ENCODE peak calls at places on chromosomes 1 and 21, in nine cellular contexts. I is H9, F is hepatocyte, B is fibroblast of lung, J is PC-9, P is osteoblast, T is IMR-90, H is SK-N-SH, S is DND-41. C is an unnamed sample.

GRCh38 chr1:167714851-167715652 is 6.7 kb upstream of the MPZL1 start:
- DNase-seq in J (peak; percentile 81), S (peak; percentile 91), T (peak; percentile 83), P (peak; percentile 89), I (peak; percentile 85), B (peak; percentile 75), F (peak; percentile 90), H (peak; percentile 70), C (peak; percentile 86)

GRCh38 chr1:14017531-14017961 is 317.6 kb downstream of the PRDM2 start:
- DNase-seq in B (no peak), S (no peak), J (no peak), F (no peak), P (no peak), H (no peak), I (no peak), T (no peak), C (no peak)

GRCh38 chr1:119367332-119368124 is 1.1 kb upstream of the HAO2 start:
- DNase-seq in J (no peak), H (peak; percentile 35), B (peak; percentile 32), S (no peak), I (no peak), P (peak; percentile 72), F (peak; percentile 53), T (peak; percentile 45), C (peak; percentile 80)

GRCh38 chr21:31198575-31198974 is 145.5 kb downstream of the TIAM1 start:
- DNase-seq in H (peak; percentile 55), J (peak; percentile 48), B (peak; percentile 41), F (peak; percentile 63), T (peak; percentile 62), P (peak; percentile 67), S (no peak), I (no peak), C (peak; percentile 74)

GRCh38 chr1:75908717-75909152 is 23.5 kb downstream of the ASB17 start:
- DNase-seq in B (peak; percentile 33), S (no peak), I (peak; percentile 52), T (peak; percentile 50), P (peak; percentile 35), F (peak; percentile 58), J (peak; percentile 38), H (peak; percentile 29), C (peak; percentile 62)

GRCh38 chr1:27292111-27292510 is 29.9 kb upstream of the TMEM222 start:
- DNase-seq in T (peak; percentile 49), P (peak; percentile 94), B (peak; percentile 40), F (peak; percentile 20), H (no peak), J (no peak), S (no peak), I (no peak), C (peak; percentile 70)

GRCh38 chr1:63368131-63368530 is 704 bp downstream of the ALG6 start:
- DNase-seq in B (no peak), H (peak; percentile 31), I (no peak), S (peak; percentile 8), F (no peak), J (no peak), T (no peak), P (peak; percentile 65), C (peak; percentile 25)

GRCh38 chr1:176919386-176920378 is 244.8 kb downstream of the ASTN1 start:
- DNase-seq in P (no peak), H (no peak), S (no peak), J (no peak), I (no peak), T (no peak), F (no peak), B (peak; percentile 5), C (no peak)

GRCh38 chr1:41473738-41474362 is 10.6 kb downstream of the EDN2 start:
- DNase-seq in H (no peak), J (no peak), T (no peak), F (no peak), P (no peak), I (no peak), S (no peak), B (no peak), C (no peak)

GRCh38 chr1:70008658-70009057 is 196.7 kb downstream of the LRRC40 start:
- DNase-seq in S (no peak), H (no peak), I (no peak), P (no peak), T (no peak), B (no peak), F (no peak), J (no peak), C (no peak)

GRCh38 chr21:44650973-44651675 is 3.3 kb downstream of the KRTAP12-4 start:
- DNase-seq in P (peak; percentile 50), T (no peak), S (no peak), F (no peak), H (no peak), J (no peak), B (no peak), I (no peak), C (no peak)

GRCh38 chr1:84862810-84863251 is 30.2 kb downstream of the LPAR3 start:
- DNase-seq in J (no peak), P (no peak), B (no peak), T (no peak), S (peak; percentile 65), F (no peak), I (no peak), H (no peak), C (no peak)

GRCh38 chr21:35925497-35925896 is 134.8 kb downstream of the SETD4 start:
- DNase-seq in J (no peak), S (peak; percentile 23), I (no peak), F (no peak), T (peak; percentile 18), H (no peak), B (peak; percentile 82), P (no peak), C (peak; percentile 43)

GRCh38 chr1:24204116-24204515 is 17.0 kb upstream of the IFNLR1 start:
- DNase-seq in S (no peak), T (no peak), H (no peak), B (no peak), J (no peak), F (no peak), I (no peak), P (no peak), C (no peak)

GRCh38 chr1:24206516-24207394 is 19.7 kb upstream of the IFNLR1 start:
- DNase-seq in T (no peak), H (no peak), F (no peak), P (no peak), B (no peak), I (no peak), S (no peak), J (no peak), C (no peak)

GRCh38 chr1:24203404-24203803 is 16.3 kb upstream of the IFNLR1 start:
- DNase-seq in J (peak; percentile 87), S (no peak), I (no peak), F (no peak), P (no peak), B (no peak), T (no peak), H (no peak), C (no peak)

GRCh38 chr1:24207709-24208108 is 20.6 kb upstream of the IFNLR1 start:
- DNase-seq in H (no peak), B (no peak), S (no peak), P (no peak), F (no peak), I (no peak), J (no peak), T (no peak), C (no peak)

DNA sequence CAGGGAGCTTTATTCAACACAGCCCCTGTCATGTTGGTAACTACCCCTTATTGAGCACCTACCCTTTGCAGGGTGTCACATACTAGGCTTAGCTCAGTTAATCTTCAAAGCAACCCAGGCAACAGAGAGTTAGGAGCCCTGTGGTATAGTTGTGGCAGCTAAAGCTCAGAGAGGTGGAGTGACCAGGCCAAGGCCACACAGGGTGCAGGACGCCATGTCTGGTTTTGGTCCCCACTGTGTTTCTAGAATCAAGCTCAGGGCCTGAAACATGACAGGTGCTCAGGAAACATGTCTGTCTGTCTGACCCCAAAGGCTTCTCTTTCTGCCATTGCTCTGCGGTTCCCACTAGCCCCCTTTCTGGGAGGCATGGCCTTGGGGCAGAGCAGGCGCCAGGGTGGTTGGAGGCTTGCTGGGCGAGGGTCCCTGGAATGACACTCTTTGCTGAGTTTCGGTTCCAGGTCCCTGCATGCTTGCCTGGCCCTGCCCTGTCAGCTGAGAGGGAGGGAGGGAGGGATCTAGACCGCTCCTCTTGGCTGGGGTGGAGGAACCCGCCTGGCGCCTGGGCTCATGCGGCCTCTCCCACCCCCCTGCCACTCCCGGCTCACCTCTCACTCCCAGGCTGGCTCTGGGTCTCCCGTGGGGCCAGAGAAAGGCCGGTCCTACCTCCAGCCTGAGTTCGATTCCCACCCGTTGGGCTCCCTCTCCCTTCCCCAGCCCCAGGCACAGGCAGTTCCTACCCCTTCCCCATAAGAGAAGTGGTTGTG is 18.8 kb upstream of the IFNLR1 start:
- DNase-seq in B (no peak), S (no peak), P (no peak), H (no peak), I (no peak), J (no peak), T (no peak), F (no peak), C (no peak)
- H2AFZ ChIP-seq in B (no peak overlapping the region), S (no peak overlapping the region), P (no peak overlapping the region), H (no peak overlapping the region), I (no peak overlapping the region), J (no peak overlapping the region), T (no peak overlapping the region), F (no peak overlapping the region), C (no peak overlapping the region)

DNA sequence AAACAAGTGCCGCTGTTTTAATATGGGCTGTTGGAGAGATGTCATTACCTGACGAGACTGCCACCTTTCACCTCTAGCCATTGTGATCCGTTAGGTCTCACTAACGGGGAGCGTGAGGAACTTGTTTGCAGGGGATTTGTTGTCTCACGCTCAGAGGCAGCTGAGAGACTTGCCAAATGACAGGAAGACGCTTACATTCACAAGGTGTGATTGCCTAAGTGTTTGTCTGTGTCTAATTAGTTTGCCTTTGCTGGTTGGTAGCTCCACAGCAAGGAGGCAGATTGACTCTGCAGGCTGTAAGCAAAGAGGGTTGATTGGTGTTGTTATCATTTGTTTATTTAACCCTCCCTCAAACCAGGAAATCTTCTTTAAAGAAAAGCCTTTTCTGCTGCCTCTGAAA is 203.7 kb downstream of the ZNF326 start:
- DNase-seq in T (no peak), S (no peak), J (no peak), H (no peak), B (no peak), P (no peak), I (no peak), F (no peak), C (no peak)
- H2AFZ ChIP-seq in T (no peak overlapping the region), S (no peak overlapping the region), J (no peak overlapping the region), H (no peak overlapping the region), B (no peak overlapping the region), P (no peak overlapping the region), I (no peak overlapping the region), F (no peak overlapping the region), C (no peak overlapping the region)

GRCh38 chr1:172450524-172450885 is 6.6 kb upstream of the PIGC start:
- DNase-seq in J (no peak), T (no peak), H (no peak), I (no peak), S (no peak), F (peak; percentile 62), P (no peak), B (no peak), C (no peak)
- H2AFZ ChIP-seq in J (no peak overlapping the region), T (no peak overlapping the region), H (peak overlapping the region; percentile 75), I (no peak overlapping the region), S (peak overlapping the region; percentile 66), F (peak overlapping the region; percentile 37), P (peak overlapping the region; percentile 78), B (peak overlapping the region; percentile 77), C (peak overlapping the region; percentile 89)

DNA sequence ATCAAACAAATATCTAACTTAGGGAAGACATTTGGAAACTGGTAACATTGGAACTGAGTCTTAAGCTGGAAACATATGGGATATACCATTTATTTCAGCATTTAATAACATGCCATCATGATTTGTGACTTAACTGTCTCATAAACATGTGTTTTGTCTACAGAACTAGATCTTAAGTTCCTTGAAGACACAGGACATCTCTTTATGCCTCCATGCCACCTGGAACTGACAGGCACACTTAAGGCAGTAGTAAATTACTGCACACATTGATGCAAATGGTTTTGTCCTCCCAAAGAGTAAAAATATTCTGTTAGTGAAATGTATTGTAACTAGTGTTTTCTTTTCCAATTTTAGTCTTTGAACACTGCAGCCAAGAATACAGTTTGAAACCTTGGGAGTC is 1.6 kb upstream of the EXO1 start:
- DNase-seq in S (no peak), H (no peak), I (no peak), B (no peak), J (no peak), F (no peak), T (no peak), P (no peak), C (no peak)
- H2AFZ ChIP-seq in S (peak overlapping the region; percentile 95), H (no peak overlapping the region), I (no peak overlapping the region), B (no peak overlapping the region), J (no peak overlapping the region), F (no peak overlapping the region), T (no peak overlapping the region), P (no peak overlapping the region), C (peak overlapping the region; percentile 99)

C was measured in GM23248.